ENCODE peak calls at places on chromosomes 7 and 10, in nine cellular contexts. One of them, this sample, is unnamed.

GRCh38 chr10:101018118-101018599 is 12.8 kb downstream of the PDZD7 start:
- DNase-seq in HTR-8/SVneo: no peak
- DNase-seq in CD4-positive, alpha-beta T cell: no peak
- DNase-seq in stimulated activated CD8-positive, alpha-beta memory T cell treated with anti-CD3 and anti-CD28 coated beads, Interleukin-4, amount 100 ng/mL, for 48 hours: no peak
- DNase-seq in NCI-H1092 treated with DMSO at 0.1 percent for 48 hours: no peak
- DNase-seq in left kidney: peak; percentile 51
- DNase-seq in nephron progenitor cell: no peak
- DNase-seq in Ammon's horn: no peak
- DNase-seq in sigmoid colon: no peak
- DNase-seq in this sample: peak; percentile 86

GRCh38 chr10:71005337-71006305 is 117.3 kb upstream of the PCBD1 start:
- DNase-seq in HTR-8/SVneo: no peak
- DNase-seq in CD4-positive, alpha-beta T cell: no peak
- DNase-seq in stimulated activated CD8-positive, alpha-beta memory T cell treated with anti-CD3 and anti-CD28 coated beads, Interleukin-4, amount 100 ng/mL, for 48 hours: no peak
- DNase-seq in NCI-H1092 treated with DMSO at 0.1 percent for 48 hours: no peak
- DNase-seq in left kidney: peak; percentile 78
- DNase-seq in nephron progenitor cell: no peak
- DNase-seq in Ammon's horn: no peak
- DNase-seq in sigmoid colon: no peak
- DNase-seq in this sample: no peak

GRCh38 chr7:2030475-2031456 is 202.0 kb downstream of the MAD1L1 start:
- DNase-seq in HTR-8/SVneo: no peak
- DNase-seq in CD4-positive, alpha-beta T cell: no peak
- DNase-seq in stimulated activated CD8-positive, alpha-beta memory T cell treated with anti-CD3 and anti-CD28 coated beads, Interleukin-4, amount 100 ng/mL, for 48 hours: peak; percentile 41
- DNase-seq in NCI-H1092 treated with DMSO at 0.1 percent for 48 hours: no peak
- DNase-seq in left kidney: no peak
- DNase-seq in nephron progenitor cell: no peak
- DNase-seq in Ammon's horn: no peak
- DNase-seq in sigmoid colon: peak; percentile 45
- DNase-seq in this sample: no peak

GRCh38 chr10:110498982-110499795 is 1.5 kb downstream of the DUSP5 start:
- DNase-seq in HTR-8/SVneo: no peak
- DNase-seq in CD4-positive, alpha-beta T cell: no peak
- DNase-seq in stimulated activated CD8-positive, alpha-beta memory T cell treated with anti-CD3 and anti-CD28 coated beads, Interleukin-4, amount 100 ng/mL, for 48 hours: peak; percentile 50
- DNase-seq in NCI-H1092 treated with DMSO at 0.1 percent for 48 hours: no peak
- DNase-seq in left kidney: peak; percentile 81
- DNase-seq in nephron progenitor cell: peak; percentile 31
- DNase-seq in Ammon's horn: no peak
- DNase-seq in sigmoid colon: no peak
- DNase-seq in this sample: peak; percentile 77

GRCh38 chr7:121475806-121476205 is 79.7 kb upstream of the FAM3C start:
- DNase-seq in HTR-8/SVneo: no peak
- DNase-seq in CD4-positive, alpha-beta T cell: no peak
- DNase-seq in stimulated activated CD8-positive, alpha-beta memory T cell treated with anti-CD3 and anti-CD28 coated beads, Interleukin-4, amount 100 ng/mL, for 48 hours: no peak
- DNase-seq in NCI-H1092 treated with DMSO at 0.1 percent for 48 hours: no peak
- DNase-seq in left kidney: no peak
- DNase-seq in nephron progenitor cell: no peak
- DNase-seq in Ammon's horn: no peak
- DNase-seq in sigmoid colon: no peak
- DNase-seq in this sample: no peak

GRCh38 chr7:139876622-139877283 is 47.7 kb downstream of the TBXAS1 start:
- DNase-seq in HTR-8/SVneo: no peak
- DNase-seq in CD4-positive, alpha-beta T cell: no peak
- DNase-seq in stimulated activated CD8-positive, alpha-beta memory T cell treated with anti-CD3 and anti-CD28 coated beads, Interleukin-4, amount 100 ng/mL, for 48 hours: no peak
- DNase-seq in NCI-H1092 treated with DMSO at 0.1 percent for 48 hours: no peak
- DNase-seq in left kidney: peak; percentile 35
- DNase-seq in nephron progenitor cell: no peak
- DNase-seq in Ammon's horn: no peak
- DNase-seq in sigmoid colon: no peak
- DNase-seq in this sample: no peak

GRCh38 chr10:6053816-6054581 is 8.2 kb downstream of the IL2RA start:
- DNase-seq in HTR-8/SVneo: no peak
- DNase-seq in CD4-positive, alpha-beta T cell: no peak
- DNase-seq in stimulated activated CD8-positive, alpha-beta memory T cell treated with anti-CD3 and anti-CD28 coated beads, Interleukin-4, amount 100 ng/mL, for 48 hours: peak; percentile 73
- DNase-seq in NCI-H1092 treated with DMSO at 0.1 percent for 48 hours: no peak
- DNase-seq in left kidney: peak; percentile 74
- DNase-seq in nephron progenitor cell: peak; percentile 18
- DNase-seq in Ammon's horn: no peak
- DNase-seq in sigmoid colon: peak; percentile 69
- DNase-seq in this sample: no peak

GRCh38 chr7:124497209-124497608 is 268.4 kb downstream of the GPR37 start:
- DNase-seq in HTR-8/SVneo: no peak
- DNase-seq in CD4-positive, alpha-beta T cell: no peak
- DNase-seq in stimulated activated CD8-positive, alpha-beta memory T cell treated with anti-CD3 and anti-CD28 coated beads, Interleukin-4, amount 100 ng/mL, for 48 hours: no peak
- DNase-seq in NCI-H1092 treated with DMSO at 0.1 percent for 48 hours: peak; percentile 47
- DNase-seq in left kidney: no peak
- DNase-seq in nephron progenitor cell: no peak
- DNase-seq in Ammon's horn: no peak
- DNase-seq in sigmoid colon: no peak
- DNase-seq in this sample: no peak

GRCh38 chr10:129509155-129509554 is 42.1 kb downstream of the MGMT start:
- DNase-seq in HTR-8/SVneo: no peak
- DNase-seq in CD4-positive, alpha-beta T cell: no peak
- DNase-seq in stimulated activated CD8-positive, alpha-beta memory T cell treated with anti-CD3 and anti-CD28 coated beads, Interleukin-4, amount 100 ng/mL, for 48 hours: no peak
- DNase-seq in NCI-H1092 treated with DMSO at 0.1 percent for 48 hours: no peak
- DNase-seq in left kidney: no peak
- DNase-seq in nephron progenitor cell: no peak
- DNase-seq in Ammon's horn: no peak
- DNase-seq in sigmoid colon: no peak
- DNase-seq in this sample: no peak

GRCh38 chr10:47340613-47341170 is 7.5 kb upstream of the RBP3 start:
- DNase-seq in HTR-8/SVneo: peak; percentile 78
- DNase-seq in CD4-positive, alpha-beta T cell: peak; percentile 81
- DNase-seq in stimulated activated CD8-positive, alpha-beta memory T cell treated with anti-CD3 and anti-CD28 coated beads, Interleukin-4, amount 100 ng/mL, for 48 hours: peak; percentile 87
- DNase-seq in NCI-H1092 treated with DMSO at 0.1 percent for 48 hours: peak; percentile 17
- DNase-seq in left kidney: peak; percentile 77
- DNase-seq in nephron progenitor cell: peak; percentile 83
- DNase-seq in Ammon's horn: peak; percentile 52
- DNase-seq in sigmoid colon: no peak
- DNase-seq in this sample: peak; percentile 69

GRCh38 chr7:154698726-154699291 is 304.1 kb downstream of the PAXIP1 start:
- DNase-seq in HTR-8/SVneo: no peak
- DNase-seq in CD4-positive, alpha-beta T cell: no peak
- DNase-seq in stimulated activated CD8-positive, alpha-beta memory T cell treated with anti-CD3 and anti-CD28 coated beads, Interleukin-4, amount 100 ng/mL, for 48 hours: peak; percentile 24
- DNase-seq in NCI-H1092 treated with DMSO at 0.1 percent for 48 hours: no peak
- DNase-seq in left kidney: peak; percentile 46
- DNase-seq in nephron progenitor cell: peak; percentile 24
- DNase-seq in Ammon's horn: no peak
- DNase-seq in sigmoid colon: no peak
- DNase-seq in this sample: no peak

GRCh38 chr7:31049001-31049765 is 2.9 kb upstream of the ADCYAP1R1 start:
- DNase-seq in HTR-8/SVneo: no peak
- DNase-seq in CD4-positive, alpha-beta T cell: no peak
- DNase-seq in stimulated activated CD8-positive, alpha-beta memory T cell treated with anti-CD3 and anti-CD28 coated beads, Interleukin-4, amount 100 ng/mL, for 48 hours: no peak
- DNase-seq in NCI-H1092 treated with DMSO at 0.1 percent for 48 hours: peak; percentile 12
- DNase-seq in left kidney: peak; percentile 46
- DNase-seq in nephron progenitor cell: no peak
- DNase-seq in Ammon's horn: no peak
- DNase-seq in sigmoid colon: no peak
- DNase-seq in this sample: no peak

GRCh38 chr10:118687472-118687871 is 67.3 kb downstream of the CACUL1 start:
- DNase-seq in HTR-8/SVneo: no peak
- DNase-seq in CD4-positive, alpha-beta T cell: no peak
- DNase-seq in stimulated activated CD8-positive, alpha-beta memory T cell treated with anti-CD3 and anti-CD28 coated beads, Interleukin-4, amount 100 ng/mL, for 48 hours: no peak
- DNase-seq in NCI-H1092 treated with DMSO at 0.1 percent for 48 hours: no peak
- DNase-seq in left kidney: no peak
- DNase-seq in nephron progenitor cell: no peak
- DNase-seq in Ammon's horn: no peak
- DNase-seq in sigmoid colon: no peak
- DNase-seq in this sample: no peak

GRCh38 chr10:6348091-6348862 is 145.5 kb downstream of the PFKFB3 start:
- DNase-seq in HTR-8/SVneo: no peak
- DNase-seq in CD4-positive, alpha-beta T cell: peak; percentile 77
- DNase-seq in stimulated activated CD8-positive, alpha-beta memory T cell treated with anti-CD3 and anti-CD28 coated beads, Interleukin-4, amount 100 ng/mL, for 48 hours: peak; percentile 84
- DNase-seq in NCI-H1092 treated with DMSO at 0.1 percent for 48 hours: no peak
- DNase-seq in left kidney: no peak
- DNase-seq in nephron progenitor cell: no peak
- DNase-seq in Ammon's horn: peak; percentile 90
- DNase-seq in sigmoid colon: no peak
- DNase-seq in this sample: no peak

GRCh38 chr7:121080913-121081326 is 92.4 kb downstream of the CPED1 start:
- DNase-seq in HTR-8/SVneo: no peak
- DNase-seq in CD4-positive, alpha-beta T cell: no peak
- DNase-seq in stimulated activated CD8-positive, alpha-beta memory T cell treated with anti-CD3 and anti-CD28 coated beads, Interleukin-4, amount 100 ng/mL, for 48 hours: no peak
- DNase-seq in NCI-H1092 treated with DMSO at 0.1 percent for 48 hours: no peak
- DNase-seq in left kidney: no peak
- DNase-seq in nephron progenitor cell: no peak
- DNase-seq in Ammon's horn: no peak
- DNase-seq in sigmoid colon: no peak
- DNase-seq in this sample: no peak

GRCh38 chr7:40429821-40430220 is 295.0 kb downstream of the SUGCT start:
- DNase-seq in HTR-8/SVneo: no peak
- DNase-seq in CD4-positive, alpha-beta T cell: no peak
- DNase-seq in stimulated activated CD8-positive, alpha-beta memory T cell treated with anti-CD3 and anti-CD28 coated beads, Interleukin-4, amount 100 ng/mL, for 48 hours: no peak
- DNase-seq in NCI-H1092 treated with DMSO at 0.1 percent for 48 hours: no peak
- DNase-seq in left kidney: no peak
- DNase-seq in nephron progenitor cell: no peak
- DNase-seq in Ammon's horn: no peak
- DNase-seq in sigmoid colon: no peak
- DNase-seq in this sample: no peak

GRCh38 chr10:73647211-73647874 is 6.1 kb upstream of the MYOZ1 start:
- DNase-seq in HTR-8/SVneo: no peak
- DNase-seq in CD4-positive, alpha-beta T cell: no peak
- DNase-seq in stimulated activated CD8-positive, alpha-beta memory T cell treated with anti-CD3 and anti-CD28 coated beads, Interleukin-4, amount 100 ng/mL, for 48 hours: peak; percentile 51
- DNase-seq in NCI-H1092 treated with DMSO at 0.1 percent for 48 hours: peak; percentile 28
- DNase-seq in left kidney: peak; percentile 94
- DNase-seq in nephron progenitor cell: peak; percentile 67
- DNase-seq in Ammon's horn: peak; percentile 63
- DNase-seq in sigmoid colon: peak; percentile 83
- DNase-seq in this sample: peak; percentile 98

GRCh38 chr7:66146701-66147100 is 32.1 kb downstream of the CRCP start:
- DNase-seq in HTR-8/SVneo: no peak
- DNase-seq in CD4-positive, alpha-beta T cell: no peak
- DNase-seq in stimulated activated CD8-positive, alpha-beta memory T cell treated with anti-CD3 and anti-CD28 coated beads, Interleukin-4, amount 100 ng/mL, for 48 hours: no peak
- DNase-seq in NCI-H1092 treated with DMSO at 0.1 percent for 48 hours: no peak
- DNase-seq in left kidney: peak; percentile 78
- DNase-seq in nephron progenitor cell: no peak
- DNase-seq in Ammon's horn: no peak
- DNase-seq in sigmoid colon: no peak
- DNase-seq in this sample: no peak

GRCh38 chr7:37920619-37921339 is at the start of gene EPDR1:
- DNase-seq in HTR-8/SVneo: peak; percentile 23
- DNase-seq in CD4-positive, alpha-beta T cell: no peak
- DNase-seq in stimulated activated CD8-positive, alpha-beta memory T cell treated with anti-CD3 and anti-CD28 coated beads, Interleukin-4, amount 100 ng/mL, for 48 hours: peak; percentile 47
- DNase-seq in NCI-H1092 treated with DMSO at 0.1 percent for 48 hours: peak; percentile 52
- DNase-seq in left kidney: peak; percentile 89
- DNase-seq in nephron progenitor cell: peak; percentile 61
- DNase-seq in Ammon's horn: peak; percentile 82
- DNase-seq in sigmoid colon: peak; percentile 73
- DNase-seq in this sample: peak; percentile 71

GRCh38 chr7:131899271-131900030 is 343.0 kb upstream of the PODXL start:
- DNase-seq in HTR-8/SVneo: no peak
- DNase-seq in CD4-positive, alpha-beta T cell: no peak
- DNase-seq in stimulated activated CD8-positive, alpha-beta memory T cell treated with anti-CD3 and anti-CD28 coated beads, Interleukin-4, amount 100 ng/mL, for 48 hours: no peak
- DNase-seq in NCI-H1092 treated with DMSO at 0.1 percent for 48 hours: no peak
- DNase-seq in left kidney: no peak
- DNase-seq in nephron progenitor cell: no peak
- DNase-seq in Ammon's horn: no peak
- DNase-seq in sigmoid colon: no peak
- DNase-seq in this sample: no peak

GRCh38 chr10:24331457-24331856 is 122.5 kb downstream of the KIAA1217 start:
- DNase-seq in HTR-8/SVneo: no peak
- DNase-seq in CD4-positive, alpha-beta T cell: no peak
- DNase-seq in stimulated activated CD8-positive, alpha-beta memory T cell treated with anti-CD3 and anti-CD28 coated beads, Interleukin-4, amount 100 ng/mL, for 48 hours: no peak
- DNase-seq in NCI-H1092 treated with DMSO at 0.1 percent for 48 hours: no peak
- DNase-seq in left kidney: peak; percentile 44
- DNase-seq in nephron progenitor cell: no peak
- DNase-seq in Ammon's horn: no peak
- DNase-seq in sigmoid colon: no peak
- DNase-seq in this sample: peak; percentile 47

GRCh38 chr10:98302711-98303365 is 34.8 kb upstream of the LOXL4 start:
- DNase-seq in HTR-8/SVneo: no peak
- DNase-seq in CD4-positive, alpha-beta T cell: no peak
- DNase-seq in stimulated activated CD8-positive, alpha-beta memory T cell treated with anti-CD3 and anti-CD28 coated beads, Interleukin-4, amount 100 ng/mL, for 48 hours: no peak
- DNase-seq in NCI-H1092 treated with DMSO at 0.1 percent for 48 hours: no peak
- DNase-seq in left kidney: no peak
- DNase-seq in nephron progenitor cell: no peak
- DNase-seq in Ammon's horn: no peak
- DNase-seq in sigmoid colon: no peak
- DNase-seq in this sample: no peak

GRCh38 chr10:59470570-59470969 is 108.2 kb upstream of the FAM13C start:
- DNase-seq in HTR-8/SVneo: no peak
- DNase-seq in CD4-positive, alpha-beta T cell: no peak
- DNase-seq in stimulated activated CD8-positive, alpha-beta memory T cell treated with anti-CD3 and anti-CD28 coated beads, Interleukin-4, amount 100 ng/mL, for 48 hours: no peak
- DNase-seq in NCI-H1092 treated with DMSO at 0.1 percent for 48 hours: no peak
- DNase-seq in left kidney: no peak
- DNase-seq in nephron progenitor cell: peak; percentile 4
- DNase-seq in Ammon's horn: no peak
- DNase-seq in sigmoid colon: no peak
- DNase-seq in this sample: peak; percentile 37

GRCh38 chr10:124359336-124359832 is 59.3 kb downstream of the OAT start:
- DNase-seq in HTR-8/SVneo: no peak
- DNase-seq in CD4-positive, alpha-beta T cell: no peak
- DNase-seq in stimulated activated CD8-positive, alpha-beta memory T cell treated with anti-CD3 and anti-CD28 coated beads, Interleukin-4, amount 100 ng/mL, for 48 hours: no peak
- DNase-seq in NCI-H1092 treated with DMSO at 0.1 percent for 48 hours: no peak
- DNase-seq in left kidney: no peak
- DNase-seq in nephron progenitor cell: no peak
- DNase-seq in Ammon's horn: no peak
- DNase-seq in sigmoid colon: no peak
- DNase-seq in this sample: no peak

GRCh38 chr7:6637544-6638229 is 569 bp downstream of the ZNF316 start:
- DNase-seq in HTR-8/SVneo: peak; percentile 88
- DNase-seq in CD4-positive, alpha-beta T cell: peak; percentile 55
- DNase-seq in stimulated activated CD8-positive, alpha-beta memory T cell treated with anti-CD3 and anti-CD28 coated beads, Interleukin-4, amount 100 ng/mL, for 48 hours: peak; percentile 76
- DNase-seq in NCI-H1092 treated with DMSO at 0.1 percent for 48 hours: peak; percentile 37
- DNase-seq in left kidney: peak; percentile 67
- DNase-seq in nephron progenitor cell: peak; percentile 66
- DNase-seq in Ammon's horn: no peak
- DNase-seq in sigmoid colon: no peak
- DNase-seq in this sample: peak; percentile 67

GRCh38 chr7:27581119-27581518 is 81.6 kb downstream of the HIBADH start:
- DNase-seq in HTR-8/SVneo: no peak
- DNase-seq in CD4-positive, alpha-beta T cell: no peak
- DNase-seq in stimulated activated CD8-positive, alpha-beta memory T cell treated with anti-CD3 and anti-CD28 coated beads, Interleukin-4, amount 100 ng/mL, for 48 hours: no peak
- DNase-seq in NCI-H1092 treated with DMSO at 0.1 percent for 48 hours: no peak
- DNase-seq in left kidney: no peak
- DNase-seq in nephron progenitor cell: no peak
- DNase-seq in Ammon's horn: no peak
- DNase-seq in sigmoid colon: no peak
- DNase-seq in this sample: no peak

GRCh38 chr7:148669907-148670306 is 28.8 kb upstream of the CUL1 start:
- DNase-seq in HTR-8/SVneo: no peak
- DNase-seq in CD4-positive, alpha-beta T cell: no peak
- DNase-seq in stimulated activated CD8-positive, alpha-beta memory T cell treated with anti-CD3 and anti-CD28 coated beads, Interleukin-4, amount 100 ng/mL, for 48 hours: no peak
- DNase-seq in NCI-H1092 treated with DMSO at 0.1 percent for 48 hours: no peak
- DNase-seq in left kidney: no peak
- DNase-seq in nephron progenitor cell: no peak
- DNase-seq in Ammon's horn: no peak
- DNase-seq in sigmoid colon: no peak
- DNase-seq in this sample: no peak

GRCh38 chr7:151648429-151648828 is 128.7 kb upstream of the RHEB start:
- DNase-seq in HTR-8/SVneo: no peak
- DNase-seq in CD4-positive, alpha-beta T cell: no peak
- DNase-seq in stimulated activated CD8-positive, alpha-beta memory T cell treated with anti-CD3 and anti-CD28 coated beads, Interleukin-4, amount 100 ng/mL, for 48 hours: no peak
- DNase-seq in NCI-H1092 treated with DMSO at 0.1 percent for 48 hours: no peak
- DNase-seq in left kidney: peak; percentile 29
- DNase-seq in nephron progenitor cell: no peak
- DNase-seq in Ammon's horn: no peak
- DNase-seq in sigmoid colon: no peak
- DNase-seq in this sample: no peak

GRCh38 chr7:11726251-11727155 is 105.5 kb downstream of the THSD7A start:
- DNase-seq in HTR-8/SVneo: no peak
- DNase-seq in CD4-positive, alpha-beta T cell: no peak
- DNase-seq in stimulated activated CD8-positive, alpha-beta memory T cell treated with anti-CD3 and anti-CD28 coated beads, Interleukin-4, amount 100 ng/mL, for 48 hours: no peak
- DNase-seq in NCI-H1092 treated with DMSO at 0.1 percent for 48 hours: no peak
- DNase-seq in left kidney: no peak
- DNase-seq in nephron progenitor cell: no peak
- DNase-seq in Ammon's horn: no peak
- DNase-seq in sigmoid colon: peak; percentile 74
- DNase-seq in this sample: no peak

GRCh38 chr10:61729596-61729995 is 66.9 kb downstream of the CABCOCO1 start:
- DNase-seq in HTR-8/SVneo: no peak
- DNase-seq in CD4-positive, alpha-beta T cell: no peak
- DNase-seq in stimulated activated CD8-positive, alpha-beta memory T cell treated with anti-CD3 and anti-CD28 coated beads, Interleukin-4, amount 100 ng/mL, for 48 hours: no peak
- DNase-seq in NCI-H1092 treated with DMSO at 0.1 percent for 48 hours: no peak
- DNase-seq in left kidney: no peak
- DNase-seq in nephron progenitor cell: no peak
- DNase-seq in Ammon's horn: no peak
- DNase-seq in sigmoid colon: no peak
- DNase-seq in this sample: no peak

GRCh38 chr7:24877790-24878311 is 102.1 kb downstream of the OSBPL3 start:
- DNase-seq in HTR-8/SVneo: no peak
- DNase-seq in CD4-positive, alpha-beta T cell: no peak
- DNase-seq in stimulated activated CD8-positive, alpha-beta memory T cell treated with anti-CD3 and anti-CD28 coated beads, Interleukin-4, amount 100 ng/mL, for 48 hours: no peak
- DNase-seq in NCI-H1092 treated with DMSO at 0.1 percent for 48 hours: no peak
- DNase-seq in left kidney: no peak
- DNase-seq in nephron progenitor cell: no peak
- DNase-seq in Ammon's horn: peak; percentile 79
- DNase-seq in sigmoid colon: no peak
- DNase-seq in this sample: peak; percentile 46

This sample was measured in GM23338.